ENCODE peak calls at places on chromosomes 3 and 15, in six cellular contexts. One of them, this sample, is unnamed.

GRCh38 chr3:191412764-191413163 is 48.2 kb upstream of the PYDC2 start:
- DNase-seq in IMR-90: peak
- DNase-seq in EL: peak
- DNase-seq in KBM-7: no peak
- DNase-seq in C1 segment of cervical spinal cord: no peak
- DNase-seq in stimulated activated naive B cell treated with anti-CD40 and anti-IgM and Interleukin-4, amounts not matched to agents 10 μg/mL and 1 μg/mL and 100 μg/mL, for 72 hours: no peak
- DNase-seq in this sample: peak

GRCh38 chr3:58608648-58609047 is 31.5 kb upstream of the FAM107A start:
- DNase-seq in C1 segment of cervical spinal cord: peak
- DNase-seq in KBM-7: no peak
- DNase-seq in EL: no peak
- DNase-seq in IMR-90: no peak
- DNase-seq in stimulated activated naive B cell treated with anti-CD40 and anti-IgM and Interleukin-4, amounts not matched to agents 10 μg/mL and 1 μg/mL and 100 μg/mL, for 72 hours: no peak
- DNase-seq in this sample: no peak

GRCh38 chr15:82315519-82316246 is 33.6 kb downstream of the GOLGA6L10 start:
- DNase-seq in C1 segment of cervical spinal cord: no peak
- DNase-seq in EL: no peak
- DNase-seq in IMR-90: no peak
- DNase-seq in stimulated activated naive B cell treated with anti-CD40 and anti-IgM and Interleukin-4, amounts not matched to agents 10 μg/mL and 1 μg/mL and 100 μg/mL, for 72 hours: no peak
- DNase-seq in KBM-7: no peak
- DNase-seq in this sample: no peak

GRCh38 chr15:83283813-83284562 is 476 bp downstream of the BNC1 start:
- DNase-seq in IMR-90: no peak
- DNase-seq in stimulated activated naive B cell treated with anti-CD40 and anti-IgM and Interleukin-4, amounts not matched to agents 10 μg/mL and 1 μg/mL and 100 μg/mL, for 72 hours: no peak
- DNase-seq in C1 segment of cervical spinal cord: no peak
- DNase-seq in KBM-7: no peak
- DNase-seq in EL: peak
- DNase-seq in this sample: no peak

GRCh38 chr3:71206305-71206704 is 377.2 kb downstream of the FOXP1 start:
- DNase-seq in stimulated activated naive B cell treated with anti-CD40 and anti-IgM and Interleukin-4, amounts not matched to agents 10 μg/mL and 1 μg/mL and 100 μg/mL, for 72 hours: no peak
- DNase-seq in KBM-7: no peak
- DNase-seq in IMR-90: no peak
- DNase-seq in C1 segment of cervical spinal cord: no peak
- DNase-seq in EL: no peak
- DNase-seq in this sample: no peak

GRCh38 chr3:196813903-196814302 is 53.8 kb upstream of the SENP5 start:
- DNase-seq in IMR-90: peak
- DNase-seq in EL: peak
- DNase-seq in KBM-7: no peak
- DNase-seq in C1 segment of cervical spinal cord: no peak
- DNase-seq in stimulated activated naive B cell treated with anti-CD40 and anti-IgM and Interleukin-4, amounts not matched to agents 10 μg/mL and 1 μg/mL and 100 μg/mL, for 72 hours: no peak
- DNase-seq in this sample: peak

GRCh38 chr3:10011644-10012043 is 14.6 kb upstream of the FANCD2 start:
- DNase-seq in EL: peak
- DNase-seq in KBM-7: no peak
- DNase-seq in IMR-90: no peak
- DNase-seq in C1 segment of cervical spinal cord: peak
- DNase-seq in stimulated activated naive B cell treated with anti-CD40 and anti-IgM and Interleukin-4, amounts not matched to agents 10 μg/mL and 1 μg/mL and 100 μg/mL, for 72 hours: no peak
- DNase-seq in this sample: peak

GRCh38 chr15:55253580-55253979 is 36.0 kb downstream of the RAB27A start:
- DNase-seq in C1 segment of cervical spinal cord: no peak
- DNase-seq in EL: peak
- DNase-seq in stimulated activated naive B cell treated with anti-CD40 and anti-IgM and Interleukin-4, amounts not matched to agents 10 μg/mL and 1 μg/mL and 100 μg/mL, for 72 hours: no peak
- DNase-seq in IMR-90: peak
- DNase-seq in KBM-7: no peak
- DNase-seq in this sample: peak

GRCh38 chr3:157436583-157437300 is at the start of gene PTX3:
- DNase-seq in KBM-7: peak
- DNase-seq in IMR-90: peak
- DNase-seq in EL: peak
- DNase-seq in stimulated activated naive B cell treated with anti-CD40 and anti-IgM and Interleukin-4, amounts not matched to agents 10 μg/mL and 1 μg/mL and 100 μg/mL, for 72 hours: no peak
- DNase-seq in C1 segment of cervical spinal cord: no peak
- DNase-seq in this sample: peak

GRCh38 chr3:37324752-37325407 is 150.5 kb upstream of the LRRFIP2 start:
- DNase-seq in IMR-90: peak
- DNase-seq in stimulated activated naive B cell treated with anti-CD40 and anti-IgM and Interleukin-4, amounts not matched to agents 10 μg/mL and 1 μg/mL and 100 μg/mL, for 72 hours: no peak
- DNase-seq in C1 segment of cervical spinal cord: no peak
- DNase-seq in EL: no peak
- DNase-seq in KBM-7: no peak
- DNase-seq in this sample: peak

This sample was measured in astrocyte.